ENCODE peak calls at places on chromosomes 5 and 9, in six cellular contexts. Y, I, D, U, S and B are unnamed samples.

GRCh38 chr9:121587863-121588262 is 63.6 kb upstream of the DAB2IP start:
- DNase-seq in S (no peak), I (no peak), U (no peak), D (no peak), Y (no peak), B (no peak)

GRCh38 chr5:6734781-6735180 is 21.5 kb downstream of the TENT4A start:
- DNase-seq in Y (no peak), S (no peak), U (no peak), D (no peak), I (no peak), B (no peak)

GRCh38 chr5:106875591-106876297 is 795.0 kb downstream of the EFNA5 start:
- DNase-seq in S (no peak), D (no peak), Y (peak), I (peak), U (peak), B (peak)

GRCh38 chr5:178606269-178606668 is 16.1 kb upstream of the COL23A1 start:
- DNase-seq in Y (no peak), D (no peak), I (no peak), U (no peak), S (no peak), B (no peak)

GRCh38 chr9:92406506-92406905 is 2.1 kb upstream of the OGN start:
- DNase-seq in S (peak), U (no peak), Y (peak), D (no peak), I (no peak), B (no peak)

GRCh38 chr5:162289489-162289888 is 221.9 kb downstream of the GABRG2 start:
- DNase-seq in Y (no peak), U (no peak), I (no peak), D (no peak), S (no peak), B (no peak)

GRCh38 chr5:59789894-59790293 is 103.6 kb downstream of the PDE4D start:
- DNase-seq in Y (no peak), D (no peak), I (no peak), U (no peak), S (no peak), B (no peak)

GRCh38 chr5:21646469-21646868 is 1206.7 kb downstream of the CDH12 start:
- DNase-seq in U (no peak), D (peak), Y (no peak), S (no peak), I (no peak), B (no peak)

GRCh38 chr9:68730570-68731227 is 25.7 kb downstream of the PIP5K1B start:
- DNase-seq in D (no peak), Y (no peak), I (no peak), S (no peak), U (no peak), B (no peak)

GRCh38 chr9:8856686-8857329 is 1057.2 kb upstream of the DMAC1 start:
- DNase-seq in D (no peak), U (no peak), S (no peak), Y (no peak), I (no peak), B (no peak)

GRCh38 chr9:88593537-88594185 is 58.7 kb downstream of the NXNL2 start:
- DNase-seq in Y (peak), I (peak), D (no peak), S (no peak), U (peak), B (peak)